ENCODE peak calls at places on chromosomes 2 and 18, in six cellular contexts. One of them, this sample, is unnamed.

GRCh38 chr2:71100195-71100964 is 29.6 kb downstream of the MCEE start:
- DNase-seq in Caco-2: peak
- DNase-seq in body of pancreas: peak
- DNase-seq in cardiac muscle cell: peak
- DNase-seq in SK-N-MC: peak
- DNase-seq in naive thymus-derived CD4-positive, alpha-beta T cell: no peak
- DNase-seq in this sample: no peak

GRCh38 chr2:164896634-164897033 is 55.0 kb upstream of the COBLL1 start:
- DNase-seq in body of pancreas: no peak
- DNase-seq in cardiac muscle cell: peak
- DNase-seq in naive thymus-derived CD4-positive, alpha-beta T cell: no peak
- DNase-seq in SK-N-MC: no peak
- DNase-seq in Caco-2: no peak
- DNase-seq in this sample: no peak

GRCh38 chr18:48817021-48817461 is 133.7 kb downstream of the SMAD7 start:
- DNase-seq in SK-N-MC: no peak
- DNase-seq in cardiac muscle cell: no peak
- DNase-seq in naive thymus-derived CD4-positive, alpha-beta T cell: no peak
- DNase-seq in Caco-2: no peak
- DNase-seq in body of pancreas: peak
- DNase-seq in this sample: no peak

GRCh38 chr2:39567507-39567906 is 98.2 kb upstream of the TMEM178A start:
- DNase-seq in SK-N-MC: no peak
- DNase-seq in body of pancreas: no peak
- DNase-seq in cardiac muscle cell: no peak
- DNase-seq in Caco-2: no peak
- DNase-seq in naive thymus-derived CD4-positive, alpha-beta T cell: no peak
- DNase-seq in this sample: peak

GRCh38 chr2:64846175-64846574 is 143.0 kb upstream of the SLC1A4 start:
- DNase-seq in Caco-2: no peak
- DNase-seq in SK-N-MC: no peak
- DNase-seq in naive thymus-derived CD4-positive, alpha-beta T cell: no peak
- DNase-seq in body of pancreas: no peak
- DNase-seq in cardiac muscle cell: peak
- DNase-seq in this sample: no peak

GRCh38 chr18:11852048-11852341 is 782 bp downstream of the CHMP1B start:
- DNase-seq in SK-N-MC: no peak
- DNase-seq in body of pancreas: no peak
- DNase-seq in cardiac muscle cell: no peak
- DNase-seq in naive thymus-derived CD4-positive, alpha-beta T cell: no peak
- DNase-seq in Caco-2: no peak
- DNase-seq in this sample: no peak

GRCh38 chr2:43379494-43379893 is 153.1 kb upstream of the ZFP36L2 start:
- DNase-seq in naive thymus-derived CD4-positive, alpha-beta T cell: no peak
- DNase-seq in cardiac muscle cell: no peak
- DNase-seq in body of pancreas: no peak
- DNase-seq in Caco-2: no peak
- DNase-seq in SK-N-MC: no peak
- DNase-seq in this sample: no peak

GRCh38 chr2:220144411-220144810 is 517.0 kb downstream of the SLC4A3 start:
- DNase-seq in SK-N-MC: no peak
- DNase-seq in cardiac muscle cell: peak
- DNase-seq in body of pancreas: no peak
- DNase-seq in naive thymus-derived CD4-positive, alpha-beta T cell: no peak
- DNase-seq in Caco-2: no peak
- DNase-seq in this sample: no peak

GRCh38 chr2:220555961-220556360 is 928.5 kb downstream of the SLC4A3 start:
- DNase-seq in naive thymus-derived CD4-positive, alpha-beta T cell: no peak
- DNase-seq in Caco-2: no peak
- DNase-seq in body of pancreas: no peak
- DNase-seq in SK-N-MC: no peak
- DNase-seq in cardiac muscle cell: no peak
- DNase-seq in this sample: no peak

GRCh38 chr2:43323810-43324588 is 97.6 kb upstream of the ZFP36L2 start:
- DNase-seq in SK-N-MC: no peak
- DNase-seq in Caco-2: no peak
- DNase-seq in naive thymus-derived CD4-positive, alpha-beta T cell: no peak
- DNase-seq in body of pancreas: peak
- DNase-seq in cardiac muscle cell: no peak
- DNase-seq in this sample: no peak

GRCh38 chr2:118495278-118495677 is 352.2 kb downstream of the EN1 start:
- DNase-seq in SK-N-MC: no peak
- DNase-seq in Caco-2: no peak
- DNase-seq in body of pancreas: no peak
- DNase-seq in cardiac muscle cell: no peak
- DNase-seq in naive thymus-derived CD4-positive, alpha-beta T cell: no peak
- DNase-seq in this sample: no peak

GRCh38 chr18:8433323-8433722 is 175.9 kb upstream of the RAB12 start:
- DNase-seq in body of pancreas: no peak
- DNase-seq in Caco-2: no peak
- DNase-seq in naive thymus-derived CD4-positive, alpha-beta T cell: no peak
- DNase-seq in SK-N-MC: no peak
- DNase-seq in cardiac muscle cell: no peak
- DNase-seq in this sample: no peak

GRCh38 chr2:170181602-170182001 is 3.7 kb downstream of the MYO3B start:
- DNase-seq in body of pancreas: no peak
- DNase-seq in Caco-2: no peak
- DNase-seq in naive thymus-derived CD4-positive, alpha-beta T cell: no peak
- DNase-seq in cardiac muscle cell: no peak
- DNase-seq in SK-N-MC: no peak
- DNase-seq in this sample: no peak

GRCh38 chr18:2139676-2140075 is 431.6 kb downstream of the METTL4 start:
- DNase-seq in SK-N-MC: no peak
- DNase-seq in body of pancreas: no peak
- DNase-seq in Caco-2: no peak
- DNase-seq in cardiac muscle cell: peak
- DNase-seq in naive thymus-derived CD4-positive, alpha-beta T cell: no peak
- DNase-seq in this sample: peak

GRCh38 chr2:20080839-20081348 is 29.5 kb upstream of the LAPTM4A start:
- DNase-seq in cardiac muscle cell: no peak
- DNase-seq in body of pancreas: no peak
- DNase-seq in naive thymus-derived CD4-positive, alpha-beta T cell: no peak
- DNase-seq in SK-N-MC: no peak
- DNase-seq in Caco-2: no peak
- DNase-seq in this sample: no peak

GRCh38 chr2:12502759-12503158 is 214.0 kb upstream of the TRIB2 start:
- DNase-seq in cardiac muscle cell: no peak
- DNase-seq in naive thymus-derived CD4-positive, alpha-beta T cell: no peak
- DNase-seq in SK-N-MC: peak
- DNase-seq in body of pancreas: no peak
- DNase-seq in Caco-2: no peak
- DNase-seq in this sample: no peak

GRCh38 chr2:54455584-54456525 is at the start of gene SPTBN1:
- DNase-seq in Caco-2: peak
- DNase-seq in body of pancreas: peak
- DNase-seq in cardiac muscle cell: peak
- DNase-seq in SK-N-MC: no peak
- DNase-seq in naive thymus-derived CD4-positive, alpha-beta T cell: no peak
- DNase-seq in this sample: no peak

GRCh38 chr2:233476083-233476410 is 90.5 kb downstream of the USP40 start:
- DNase-seq in Caco-2: no peak
- DNase-seq in body of pancreas: no peak
- DNase-seq in SK-N-MC: no peak
- DNase-seq in naive thymus-derived CD4-positive, alpha-beta T cell: no peak
- DNase-seq in cardiac muscle cell: no peak
- DNase-seq in this sample: no peak

GRCh38 chr18:31680836-31681568 is 3.4 kb downstream of the B4GALT6 start:
- DNase-seq in cardiac muscle cell: no peak
- DNase-seq in Caco-2: peak
- DNase-seq in body of pancreas: no peak
- DNase-seq in SK-N-MC: no peak
- DNase-seq in naive thymus-derived CD4-positive, alpha-beta T cell: no peak
- DNase-seq in this sample: no peak

GRCh38 chr2:154623819-154624218 is 74.7 kb upstream of the KCNJ3 start:
- DNase-seq in naive thymus-derived CD4-positive, alpha-beta T cell: no peak
- DNase-seq in body of pancreas: peak
- DNase-seq in Caco-2: peak
- DNase-seq in cardiac muscle cell: peak
- DNase-seq in SK-N-MC: no peak
- DNase-seq in this sample: peak

GRCh38 chr2:12222561-12222960 is 476.1 kb downstream of the LPIN1 start:
- DNase-seq in body of pancreas: no peak
- DNase-seq in cardiac muscle cell: no peak
- DNase-seq in Caco-2: no peak
- DNase-seq in naive thymus-derived CD4-positive, alpha-beta T cell: no peak
- DNase-seq in SK-N-MC: no peak
- DNase-seq in this sample: no peak

GRCh38 chr2:240620149-240620731 is 5.0 kb upstream of the GPR35 start:
- DNase-seq in Caco-2: no peak
- DNase-seq in cardiac muscle cell: no peak
- DNase-seq in naive thymus-derived CD4-positive, alpha-beta T cell: no peak
- DNase-seq in SK-N-MC: no peak
- DNase-seq in body of pancreas: no peak
- DNase-seq in this sample: no peak

GRCh38 chr2:3305952-3306351 is 71.7 kb downstream of the EIPR1 start:
- DNase-seq in Caco-2: no peak
- DNase-seq in cardiac muscle cell: no peak
- DNase-seq in SK-N-MC: no peak
- DNase-seq in body of pancreas: no peak
- DNase-seq in naive thymus-derived CD4-positive, alpha-beta T cell: no peak
- DNase-seq in this sample: no peak

GRCh38 chr2:80070587-80070986 is 234.0 kb downstream of the LRRTM1 start:
- DNase-seq in naive thymus-derived CD4-positive, alpha-beta T cell: no peak
- DNase-seq in Caco-2: no peak
- DNase-seq in body of pancreas: no peak
- DNase-seq in SK-N-MC: no peak
- DNase-seq in cardiac muscle cell: no peak
- DNase-seq in this sample: no peak

GRCh38 chr18:9296233-9297006 is 38.2 kb upstream of the TWSG1 start:
- DNase-seq in cardiac muscle cell: no peak
- DNase-seq in naive thymus-derived CD4-positive, alpha-beta T cell: no peak
- DNase-seq in Caco-2: no peak
- DNase-seq in SK-N-MC: no peak
- DNase-seq in body of pancreas: no peak
- DNase-seq in this sample: no peak

DNA sequence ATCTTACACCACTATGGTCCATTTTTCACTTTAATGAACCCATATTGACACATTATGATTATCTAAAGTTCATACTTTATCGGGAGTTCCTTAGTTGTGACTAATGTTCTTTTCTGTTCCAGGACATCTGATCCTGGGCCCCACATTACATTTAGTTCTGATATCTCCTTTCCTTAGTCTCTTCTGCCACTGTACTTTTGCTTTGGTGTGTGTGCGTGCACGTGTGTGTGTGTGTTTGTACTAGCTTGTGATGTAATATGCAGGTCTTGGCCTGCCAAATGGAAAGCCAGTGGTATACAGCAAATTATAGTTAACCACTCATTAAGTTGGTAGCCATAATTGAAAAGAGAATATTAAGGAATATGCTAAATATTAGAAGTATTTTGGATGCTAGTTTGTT is 88.0 kb downstream of the CDC42EP3 start:
- DNase-seq in Caco-2: no peak
- DNase-seq in naive thymus-derived CD4-positive, alpha-beta T cell: no peak
- DNase-seq in SK-N-MC: no peak
- DNase-seq in body of pancreas: peak
- DNase-seq in cardiac muscle cell: no peak
- DNase-seq in this sample: no peak
- H3K4me3 ChIP-seq in Caco-2: no peak
- H3K4me3 ChIP-seq in naive thymus-derived CD4-positive, alpha-beta T cell: peak
- H3K4me3 ChIP-seq in SK-N-MC: peak
- H3K4me3 ChIP-seq in body of pancreas: no peak
- H3K4me3 ChIP-seq in cardiac muscle cell: no peak
- H3K4me3 ChIP-seq in this sample: no peak

DNA sequence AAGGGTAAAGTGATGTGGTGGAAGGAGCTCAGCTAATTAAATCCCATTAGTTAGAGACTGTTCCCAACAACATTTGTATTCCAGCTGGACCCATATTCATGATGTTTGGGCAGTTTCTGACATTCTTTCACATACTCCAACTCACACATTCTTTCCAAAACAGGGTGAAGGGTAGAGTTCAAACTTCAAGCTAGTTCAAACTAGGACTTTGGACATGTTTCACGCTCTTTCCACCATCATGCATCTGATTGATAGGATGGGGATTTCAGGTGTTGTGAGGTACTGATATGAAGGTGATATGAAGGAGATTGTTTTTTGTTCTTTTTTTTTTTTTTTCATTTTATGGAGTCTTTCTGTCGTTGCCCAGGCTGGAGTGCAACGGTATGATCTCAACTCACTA is 197.1 kb upstream of the LHCGR start:
- DNase-seq in naive thymus-derived CD4-positive, alpha-beta T cell: no peak
- DNase-seq in Caco-2: no peak
- DNase-seq in SK-N-MC: no peak
- DNase-seq in cardiac muscle cell: no peak
- DNase-seq in body of pancreas: no peak
- DNase-seq in this sample: no peak
- H3K4me3 ChIP-seq in naive thymus-derived CD4-positive, alpha-beta T cell: no peak
- H3K4me3 ChIP-seq in Caco-2: no peak
- H3K4me3 ChIP-seq in SK-N-MC: no peak
- H3K4me3 ChIP-seq in cardiac muscle cell: no peak
- H3K4me3 ChIP-seq in body of pancreas: no peak
- H3K4me3 ChIP-seq in this sample: no peak

GRCh38 chr2:27965841-27966240 is 75.3 kb downstream of the BABAM2 start:
- DNase-seq in body of pancreas: no peak
- DNase-seq in SK-N-MC: no peak
- DNase-seq in naive thymus-derived CD4-positive, alpha-beta T cell: no peak
- DNase-seq in cardiac muscle cell: no peak
- DNase-seq in Caco-2: no peak
- DNase-seq in this sample: no peak
- H3K4me3 ChIP-seq in body of pancreas: no peak
- H3K4me3 ChIP-seq in SK-N-MC: no peak
- H3K4me3 ChIP-seq in naive thymus-derived CD4-positive, alpha-beta T cell: no peak
- H3K4me3 ChIP-seq in cardiac muscle cell: no peak
- H3K4me3 ChIP-seq in Caco-2: no peak
- H3K4me3 ChIP-seq in this sample: no peak

DNA sequence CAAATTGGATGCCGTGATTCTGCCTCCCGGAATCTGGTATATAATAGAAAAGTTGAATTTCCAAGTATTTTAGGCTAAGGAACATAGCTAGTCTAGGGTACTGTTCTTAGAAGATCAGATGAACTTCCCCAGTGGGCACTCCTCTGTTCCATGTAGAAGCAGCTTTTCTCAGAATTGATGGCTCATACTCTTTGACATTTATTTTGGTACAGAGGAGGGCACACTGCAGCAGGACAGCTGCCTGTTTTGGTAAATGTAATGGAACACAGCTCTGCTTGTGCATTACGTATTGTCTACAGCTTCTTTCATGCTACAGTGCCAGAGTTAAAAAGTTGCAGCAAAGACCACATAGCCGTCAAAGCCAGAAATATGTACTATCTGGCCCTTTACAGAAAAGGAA is 10.8 kb downstream of the YPEL5 start:
- DNase-seq in naive thymus-derived CD4-positive, alpha-beta T cell: no peak
- DNase-seq in Caco-2: no peak
- DNase-seq in SK-N-MC: no peak
- DNase-seq in body of pancreas: no peak
- DNase-seq in cardiac muscle cell: no peak
- DNase-seq in this sample: no peak
- H3K4me3 ChIP-seq in naive thymus-derived CD4-positive, alpha-beta T cell: no peak
- H3K4me3 ChIP-seq in Caco-2: no peak
- H3K4me3 ChIP-seq in SK-N-MC: no peak
- H3K4me3 ChIP-seq in body of pancreas: no peak
- H3K4me3 ChIP-seq in cardiac muscle cell: no peak
- H3K4me3 ChIP-seq in this sample: no peak

GRCh38 chr2:238848941-238849853 is 1.3 kb downstream of the TWIST2 start:
- DNase-seq in SK-N-MC: no peak
- DNase-seq in naive thymus-derived CD4-positive, alpha-beta T cell: no peak
- DNase-seq in cardiac muscle cell: peak
- DNase-seq in Caco-2: no peak
- DNase-seq in body of pancreas: no peak
- DNase-seq in this sample: no peak
- H3K4me3 ChIP-seq in SK-N-MC: no peak
- H3K4me3 ChIP-seq in naive thymus-derived CD4-positive, alpha-beta T cell: no peak
- H3K4me3 ChIP-seq in cardiac muscle cell: no peak
- H3K4me3 ChIP-seq in Caco-2: no peak
- H3K4me3 ChIP-seq in body of pancreas: no peak
- H3K4me3 ChIP-seq in this sample: peak

This sample was measured in epithelial cell of proximal tubule.